ENCODE peak calls at places on chromosomes 1 and 21, in seven cellular contexts. F is GM12878, Q is K562, L is GM12891, D is SK-N-SH, Z is HepG2, M is H1. B is an unnamed sample.

GRCh38 chr1:202164271-202165037 is 4.1 kb upstream of the PTPN7 start:
- DNase-seq in D (no peak), Z (no peak), M (no peak), Q (peak), F (peak), L (peak), B (peak)

GRCh38 chr1:92482665-92483441 is 3.9 kb downstream of the GFI1 start:
- DNase-seq in Q (no peak), Z (no peak), M (no peak), L (peak), D (peak), F (no peak), B (peak)

GRCh38 chr21:46455575-46456385 is 2.9 kb upstream of the DIP2A start:
- DNase-seq in L (no peak), D (no peak), Z (no peak), Q (peak), M (no peak), F (no peak), B (no peak)

GRCh38 chr1:227788279-227789041 is 27.0 kb upstream of the PRSS38 start:
- DNase-seq in M (peak), F (no peak), D (no peak), Q (no peak), L (peak), Z (peak), B (peak)

GRCh38 chr1:204493882-204494280 is 724 bp downstream of the PIK3C2B start:
- DNase-seq in M (no peak), Z (peak), F (no peak), Q (peak), D (peak), L (no peak), B (peak)

GRCh38 chr1:20706841-20707240 is 11.0 kb downstream of the KIF17 start:
- DNase-seq in Z (no peak), D (no peak), M (no peak), L (no peak), Q (no peak), F (no peak), B (no peak)

GRCh38 chr1:181984006-181984405 is 77.5 kb downstream of the ZNF648 start:
- DNase-seq in L (no peak), D (no peak), M (no peak), Q (no peak), Z (no peak), F (no peak), B (no peak)

GRCh38 chr1:99441234-99442095 is 177.2 kb downstream of the PLPPR4 start:
- DNase-seq in F (no peak), L (no peak), M (no peak), Z (no peak), D (no peak), Q (no peak), B (no peak)

GRCh38 chr1:108858541-108858940 is 1.6 kb upstream of the AKNAD1 start:
- DNase-seq in Q (no peak), L (no peak), D (no peak), Z (no peak), F (no peak), M (no peak), B (no peak)

GRCh38 chr1:1687846-1688245 is 4.7 kb downstream of the SLC35E2B start:
- DNase-seq in Q (no peak), D (peak), F (no peak), Z (no peak), M (no peak), L (peak), B (no peak)

GRCh38 chr1:25541425-25541824 is 2.0 kb upstream of the LDLRAP1 start:
- DNase-seq in F (no peak), L (no peak), Q (no peak), Z (peak), M (no peak), D (no peak), B (no peak)

GRCh38 chr1:68120136-68120791 is 69.8 kb upstream of the DIRAS3 start:
- DNase-seq in M (no peak), Z (peak), Q (peak), D (peak), F (peak), L (peak), B (peak)

GRCh38 chr1:3629561-3630160 is 4.8 kb downstream of the TPRG1L start:
- DNase-seq in Z (no peak), F (no peak), M (no peak), D (no peak), L (no peak), Q (no peak), B (no peak)

GRCh38 chr1:226061793-226062557 is 541 bp upstream of the H3-3A start:
- DNase-seq in M (no peak), D (peak), L (peak), Q (peak), F (no peak), Z (peak), B (peak)

GRCh38 chr21:42660118-42660470 is 6.7 kb downstream of the PDE9A start:
- DNase-seq in Z (no peak), L (no peak), M (no peak), D (no peak), F (no peak), Q (no peak), B (no peak)

GRCh38 chr1:171219751-171220385 is 28.4 kb upstream of the FMO1 start:
- DNase-seq in F (no peak), D (no peak), Z (no peak), M (peak), L (no peak), Q (no peak), B (no peak)

GRCh38 chr21:33644383-33645074 is 2.2 kb downstream of the ITSN1 start:
- DNase-seq in F (no peak), M (no peak), L (no peak), Z (peak), D (no peak), Q (no peak), B (no peak)

GRCh38 chr1:152394151-152394550 is 19.9 kb downstream of the CRNN start:
- DNase-seq in F (no peak), L (no peak), M (no peak), Q (no peak), Z (no peak), D (no peak), B (no peak)

GRCh38 chr1:30847358-30847972 is 61.1 kb downstream of the SDC3 start:
- DNase-seq in F (no peak), M (no peak), Q (no peak), L (no peak), Z (peak), D (no peak), B (no peak)

GRCh38 chr21:35138665-35139381 is 89.7 kb upstream of the RUNX1 start:
- DNase-seq in D (no peak), M (no peak), L (peak), Q (peak), Z (no peak), F (no peak), B (no peak)

GRCh38 chr1:44862829-44863406 is 19.9 kb upstream of the PTCH2 start:
- DNase-seq in Q (peak), D (no peak), F (no peak), L (no peak), Z (no peak), M (no peak), B (no peak)

DNA sequence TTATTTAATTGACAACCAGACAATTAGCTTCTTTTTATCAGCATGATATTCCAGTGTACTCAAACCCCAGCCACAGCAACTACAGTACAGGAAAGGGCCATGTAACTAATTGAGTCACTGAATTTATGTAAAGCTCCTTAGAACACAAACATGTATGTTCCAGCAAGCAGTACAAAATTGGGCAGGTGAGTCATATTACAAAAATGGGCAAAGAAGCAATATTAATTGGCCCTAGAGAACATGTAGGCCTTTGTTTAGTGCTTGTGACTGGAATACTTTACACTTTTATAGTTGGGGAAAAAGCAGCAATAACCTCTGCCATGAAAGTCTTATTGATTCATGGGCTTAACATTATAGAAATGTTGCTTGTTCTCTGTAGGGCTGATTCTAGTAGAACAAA is 31.8 kb downstream of the CLEC20A start:
- DNase-seq in F (no peak), M (no peak), Z (no peak), L (no peak), Q (no peak), D (no peak), B (no peak)
- TF ChIP-seq TAF1 in F (no peak), M (no peak), Z (no peak), L (no peak), Q (no peak), D (no peak), B (no peak)

GRCh38 chr1:14304381-14304865 is 294.1 kb upstream of the KAZN start:
- DNase-seq in Z (no peak), M (no peak), Q (no peak), D (no peak), L (no peak), F (no peak), B (no peak)
- TF ChIP-seq POLR2AphosphoS5 in Z (no peak), M (no peak), Q (no peak), D (no peak), L (no peak), F (no peak), B (no peak)

DNA sequence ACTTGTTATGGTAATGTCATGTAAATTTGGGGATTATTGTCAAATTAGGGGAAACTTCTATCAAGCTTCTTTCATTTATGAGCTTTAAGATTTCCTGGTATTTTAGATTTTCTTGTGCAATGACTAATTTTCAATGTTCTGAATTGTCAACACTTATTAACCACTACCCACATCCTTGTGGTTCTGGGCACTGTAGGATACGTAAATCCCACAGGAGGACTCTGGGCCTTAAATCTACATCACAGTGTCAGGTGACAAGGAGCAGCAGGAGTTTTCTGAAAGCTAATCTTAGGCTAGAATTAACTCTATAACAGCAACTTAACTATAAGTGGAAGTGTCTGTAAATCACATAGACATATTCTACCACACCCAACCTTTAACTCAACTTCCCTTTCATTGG is 397.7 kb downstream of the HLX start:
- DNase-seq in L (no peak), M (no peak), Z (no peak), Q (no peak), F (no peak), D (no peak), B (no peak)
- TF ChIP-seq TAF1 in L (no peak), M (no peak), Z (no peak), Q (no peak), F (no peak), D (no peak), B (no peak)

GRCh38 chr1:9730096-9730901 is 78.8 kb downstream of the PIK3CD start:
- DNase-seq in F (no peak), D (no peak), L (no peak), M (no peak), Q (no peak), Z (no peak), B (no peak)

GRCh38 chr1:9731051-9731537 is 79.6 kb downstream of the PIK3CD start:
- DNase-seq in L (no peak), M (no peak), F (no peak), Z (no peak), D (no peak), Q (no peak), B (no peak)

GRCh38 chr1:9733160-9733789 is 81.7 kb downstream of the PIK3CD start:
- DNase-seq in Z (no peak), Q (no peak), D (no peak), L (no peak), M (no peak), F (no peak), B (no peak)

GRCh38 chr1:9732123-9732971 is 80.8 kb downstream of the PIK3CD start:
- DNase-seq in F (no peak), M (no peak), Q (no peak), Z (no peak), D (no peak), L (no peak), B (no peak)

DNA sequence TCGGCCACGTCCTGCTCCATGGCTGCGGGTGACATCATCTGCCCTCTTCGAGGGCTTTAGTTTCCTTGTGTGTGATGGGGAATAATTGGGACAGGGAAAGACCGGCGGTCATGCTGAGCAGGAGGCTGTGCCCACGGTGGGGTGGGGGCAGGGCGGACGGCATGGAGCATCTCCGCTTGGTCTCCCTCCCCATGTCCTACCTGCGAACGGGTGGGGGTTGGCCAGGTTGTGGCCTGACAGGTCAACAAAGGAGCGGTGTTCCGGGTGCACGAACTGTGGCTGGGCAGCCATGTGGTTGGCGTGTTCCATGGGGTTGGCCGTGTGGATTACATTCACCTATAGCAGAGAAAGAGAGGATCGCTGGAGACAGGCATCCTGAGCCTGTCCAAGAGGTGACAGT is 80.0 kb downstream of the PIK3CD start:
- DNase-seq in L (no peak), D (no peak), Q (no peak), Z (no peak), F (no peak), M (no peak), B (no peak)
- TF ChIP-seq POLR2AphosphoS5 in L (no peak), D (no peak), Q (no peak), Z (no peak), F (peak), M (no peak), B (no peak)

GRCh38 chr21:37915516-37915915 is 741 bp downstream of the KCNJ6 start:
- DNase-seq in M (no peak), Z (no peak), Q (no peak), F (no peak), D (peak), L (no peak), B (no peak)
- TF ChIP-seq TAF1 in M (no peak), Z (no peak), Q (no peak), F (no peak), D (no peak), L (no peak), B (no peak)

DNA sequence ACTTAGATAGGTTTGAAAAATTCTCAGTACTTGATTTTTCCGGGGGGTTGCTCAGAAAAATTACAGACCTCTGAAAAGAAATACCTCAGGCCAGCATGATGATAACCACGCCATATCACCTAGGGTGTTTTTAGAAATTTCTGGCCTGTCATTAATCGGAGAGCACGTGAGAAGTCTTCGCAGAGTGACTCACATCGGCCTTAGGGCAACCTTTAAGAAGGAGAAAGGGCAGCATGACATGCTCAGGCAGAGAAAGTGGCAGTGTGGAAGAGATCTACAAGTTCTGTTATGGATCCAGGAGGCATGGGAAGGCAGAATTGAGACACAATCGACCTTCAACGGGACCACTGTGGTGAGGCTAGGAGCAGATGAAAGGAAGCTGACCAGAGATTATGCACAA is 506.3 kb downstream of the LMO4 start:
- DNase-seq in L (no peak), M (no peak), Q (no peak), Z (no peak), F (no peak), D (no peak), B (no peak)
- TF ChIP-seq POLR2AphosphoS5 in L (no peak), M (no peak), Q (no peak), Z (no peak), F (no peak), D (no peak), B (no peak)

GRCh38 chr1:40030528-40031135 is 9.9 kb upstream of the CAP1 start:
- DNase-seq in Q (no peak), M (no peak), Z (no peak), D (no peak), F (no peak), L (no peak), B (no peak)
- TF ChIP-seq TAF1 in Q (no peak), M (no peak), Z (no peak), D (no peak), F (no peak), L (no peak), B (no peak)

DNA sequence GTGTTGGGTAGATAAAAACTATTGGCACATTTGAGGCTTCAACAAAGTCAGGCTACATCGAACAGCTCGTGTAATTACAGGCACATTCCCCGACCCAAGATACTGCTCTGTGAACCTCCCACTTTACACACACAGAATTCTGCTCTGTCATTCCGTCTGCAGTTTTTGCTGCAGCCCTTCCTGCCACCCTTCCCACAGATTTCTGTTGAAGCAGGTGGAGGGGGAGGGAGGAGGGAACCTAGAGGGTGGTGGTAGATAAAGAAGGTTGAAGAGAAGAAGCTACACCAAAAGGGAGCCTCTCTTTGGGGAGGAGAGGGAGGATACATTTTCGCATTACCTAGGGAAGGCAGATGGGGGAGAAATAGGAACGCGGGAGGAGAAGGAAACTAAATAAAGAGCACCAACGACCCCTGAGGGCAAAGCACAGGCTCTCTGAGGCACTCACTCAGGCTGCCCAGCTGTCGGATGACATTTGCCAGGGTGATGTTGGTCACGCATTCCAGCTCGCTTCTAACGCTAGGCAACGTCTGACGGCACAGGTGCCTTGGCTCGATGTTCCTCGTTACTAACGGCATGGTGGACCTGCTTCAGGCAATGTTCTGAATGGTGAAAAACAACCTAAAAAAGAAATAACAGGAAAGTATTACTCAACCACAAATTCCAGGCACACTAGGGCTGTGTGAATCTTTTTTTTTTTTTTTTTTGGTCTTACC is 36.0 kb downstream of the GPR3 start:
- DNase-seq in M (no peak), D (peak), L (no peak), Q (peak), F (no peak), Z (no peak), B (no peak)
- TF ChIP-seq POLR2AphosphoS5 in M (no peak), D (no peak), L (no peak), Q (peak), F (no peak), Z (no peak), B (no peak)

GRCh38 chr1:114431026-114431425 is 80.0 kb downstream of the TRIM33 start:
- DNase-seq in D (no peak), Z (no peak), Q (no peak), L (no peak), F (no peak), M (no peak), B (no peak)

GRCh38 chr1:114427612-114428011 is 83.4 kb downstream of the TRIM33 start:
- DNase-seq in Q (no peak), D (no peak), M (no peak), Z (no peak), L (no peak), F (no peak), B (no peak)

GRCh38 chr1:114423455-114423854 is 87.5 kb downstream of the TRIM33 start:
- DNase-seq in Z (no peak), M (no peak), D (no peak), F (no peak), L (no peak), Q (no peak), B (no peak)

GRCh38 chr1:114428083-114428754 is 82.8 kb downstream of the TRIM33 start:
- DNase-seq in Z (no peak), D (no peak), F (no peak), Q (no peak), L (no peak), M (no peak), B (no peak)
- TF ChIP-seq TAF1 in Z (no peak), D (no peak), F (no peak), Q (no peak), L (no peak), M (no peak), B (no peak)

B was measured in GM12892.